ENCODE peak calls at places on chromosomes 7 and 10, in seven cellular contexts. C is transverse colon, V is H1, P is ovary, Q is A549, Z is SK-N-SH, S is K562. M is an unnamed sample.

GRCh38 chr10:34760606-34761005 is 54.5 kb downstream of the PARD3 start:
- DNase-seq in S (no peak), V (no peak), P (no peak), C (no peak), Z (no peak), Q (no peak), M (no peak)

GRCh38 chr7:15326044-15326644 is 235.7 kb downstream of the AGMO start:
- DNase-seq in C (no peak), V (no peak), S (peak; percentile 2), P (no peak), Z (peak; percentile 32), Q (peak; percentile 5), M (no peak)

GRCh38 chr7:55887786-55888185 is 530 bp downstream of the ZNF713 start:
- DNase-seq in C (no peak), P (no peak), Z (peak; percentile 71), S (peak; percentile 30), V (no peak), Q (no peak), M (no peak)

GRCh38 chr7:57199252-57199651 is 67.0 kb upstream of the ZNF479 start:
- DNase-seq in S (no peak), Z (no peak), Q (no peak), P (no peak), V (no peak), C (no peak), M (no peak)

GRCh38 chr7:92255308-92255707 is 9.5 kb downstream of the ANKIB1 start:
- DNase-seq in Q (no peak), V (no peak), C (no peak), P (no peak), S (peak; percentile 16), Z (no peak), M (no peak)

GRCh38 chr7:139591550-139592195 is 68.2 kb downstream of the CLEC2L start:
- DNase-seq in Z (no peak), C (no peak), S (no peak), P (no peak), V (no peak), Q (no peak), M (no peak)

GRCh38 chr10:84265378-84265777 is 20.5 kb downstream of the RGR start:
- DNase-seq in P (no peak), Z (no peak), S (no peak), Q (no peak), C (peak; percentile 15), V (no peak), M (no peak)

GRCh38 chr10:100106865-100107264 is 25.2 kb upstream of the CPN1 start:
- DNase-seq in Z (no peak), Q (no peak), S (no peak), C (no peak), V (no peak), P (no peak), M (no peak)

GRCh38 chr10:50334273-50334672 is 83.0 kb upstream of the ASAH2 start:
- DNase-seq in Z (no peak), C (no peak), S (no peak), Q (no peak), V (no peak), P (no peak), M (no peak)

GRCh38 chr10:71314028-71314693 is 4.9 kb upstream of the SLC29A3 start:
- DNase-seq in S (peak; percentile 89), V (peak; percentile 73), Q (peak; percentile 70), P (peak; percentile 77), Z (peak; percentile 81), C (peak; percentile 61), M (peak; percentile 86)

GRCh38 chr7:128055668-128056067 is 24.4 kb upstream of the LRRC4 start:
- DNase-seq in Z (peak; percentile 66), V (no peak), P (no peak), C (no peak), Q (no peak), S (no peak), M (no peak)
- H3K27ac ChIP-seq in Z (peak overlapping the region; percentile 73), V (no peak overlapping the region), P (no peak overlapping the region), C (no peak overlapping the region), Q (no peak overlapping the region), S (no peak overlapping the region), M (no peak overlapping the region)

DNA sequence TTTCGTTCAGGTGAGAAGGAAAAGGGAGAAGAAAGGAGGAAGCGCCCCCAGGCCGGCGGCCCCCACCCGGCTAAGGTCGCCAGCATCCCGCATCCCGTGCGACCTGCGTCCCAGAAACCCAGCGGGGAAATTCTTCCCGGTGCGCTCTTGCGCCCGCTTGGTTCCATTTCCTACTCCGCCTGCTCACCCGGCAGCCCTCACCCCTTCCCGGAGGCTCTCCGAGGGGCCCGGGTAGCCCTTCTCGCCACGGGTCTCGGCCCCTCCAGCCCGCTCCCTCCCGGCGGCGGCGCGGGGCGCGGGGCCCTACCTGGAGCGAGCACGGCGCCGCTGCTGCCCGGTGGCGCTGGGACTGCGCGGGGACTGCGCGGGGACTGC is at the start of gene PRKCQ:
- DNase-seq in P (peak; percentile 64), Z (no peak), V (no peak), S (no peak), Q (peak; percentile 26), C (peak; percentile 31), M (no peak)
- H3K4me1 ChIP-seq in P (peaks cover 2% of the 10 kb centered on the region), Z (peaks cover 7% of the 10 kb centered on the region), V (peaks cover 2% of the 10 kb centered on the region), S (peaks cover 18% of the 10 kb centered on the region), Q (peaks cover 11% of the 10 kb centered on the region), C (no peaks in the 10 kb centered on the region), M (peaks cover 13% of the 10 kb centered on the region)

DNA sequence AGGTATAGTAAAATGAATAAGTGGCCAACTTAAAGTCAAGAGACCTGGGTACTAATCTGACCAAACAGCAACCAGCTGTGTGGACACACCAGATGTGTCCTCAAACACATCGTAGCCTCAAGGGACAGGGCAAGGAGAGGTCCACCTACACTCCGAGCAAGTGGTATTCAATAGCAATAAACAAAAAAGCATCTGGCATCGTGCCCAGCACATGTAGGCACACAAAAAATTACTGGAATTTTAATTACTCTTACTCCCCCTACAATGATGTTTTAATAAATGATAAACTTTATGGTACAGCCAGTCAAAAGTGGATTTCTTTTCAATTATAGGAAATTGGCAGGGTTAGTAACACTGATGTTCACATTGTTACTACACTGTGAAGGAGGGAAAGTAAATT is 3.5 kb upstream of the RGS10 start:
- DNase-seq in Z (no peak), P (no peak), Q (no peak), V (no peak), S (no peak), C (no peak), M (no peak)
- TF ChIP-seq EP300 in Z (no peak), P (no peak), Q (no peak), V (no peak), S (no peak), C (no peak), M (no peak)

GRCh38 chr10:13587367-13587766 is 602 bp downstream of the PRPF18 start:
- DNase-seq in P (peak; percentile 41), Q (no peak), C (peak; percentile 14), Z (peak; percentile 36), V (peak; percentile 49), S (peak; percentile 11), M (no peak)
- H3K27ac ChIP-seq in P (no peak overlapping the region), Q (peak overlapping the region; percentile 75), C (no peak overlapping the region), Z (no peak overlapping the region), V (no peak overlapping the region), S (peak overlapping the region; percentile 32), M (no peak overlapping the region)

GRCh38 chr10:124745257-124745656 is 1.1 kb upstream of the FAM53B start:
- DNase-seq in V (no peak), Q (no peak), Z (no peak), C (no peak), P (no peak), S (no peak), M (no peak)

GRCh38 chr10:124744688-124745055 is 494 bp upstream of the FAM53B start:
- DNase-seq in Z (no peak), P (no peak), S (no peak), Q (peak; percentile 42), V (no peak), C (no peak), M (no peak)

GRCh38 chr10:124745678-124746077 is 1.5 kb upstream of the FAM53B start:
- DNase-seq in P (no peak), S (peak; percentile 18), V (no peak), Z (peak; percentile 60), C (no peak), Q (peak; percentile 49), M (no peak)

GRCh38 chr10:124743188-124744046 is 761 bp downstream of the FAM53B start:
- DNase-seq in P (peak; percentile 70), Q (peak; percentile 54), S (peak; percentile 38), C (no peak), V (peak; percentile 71), Z (peak; percentile 74), M (peak; percentile 90)

DNA sequence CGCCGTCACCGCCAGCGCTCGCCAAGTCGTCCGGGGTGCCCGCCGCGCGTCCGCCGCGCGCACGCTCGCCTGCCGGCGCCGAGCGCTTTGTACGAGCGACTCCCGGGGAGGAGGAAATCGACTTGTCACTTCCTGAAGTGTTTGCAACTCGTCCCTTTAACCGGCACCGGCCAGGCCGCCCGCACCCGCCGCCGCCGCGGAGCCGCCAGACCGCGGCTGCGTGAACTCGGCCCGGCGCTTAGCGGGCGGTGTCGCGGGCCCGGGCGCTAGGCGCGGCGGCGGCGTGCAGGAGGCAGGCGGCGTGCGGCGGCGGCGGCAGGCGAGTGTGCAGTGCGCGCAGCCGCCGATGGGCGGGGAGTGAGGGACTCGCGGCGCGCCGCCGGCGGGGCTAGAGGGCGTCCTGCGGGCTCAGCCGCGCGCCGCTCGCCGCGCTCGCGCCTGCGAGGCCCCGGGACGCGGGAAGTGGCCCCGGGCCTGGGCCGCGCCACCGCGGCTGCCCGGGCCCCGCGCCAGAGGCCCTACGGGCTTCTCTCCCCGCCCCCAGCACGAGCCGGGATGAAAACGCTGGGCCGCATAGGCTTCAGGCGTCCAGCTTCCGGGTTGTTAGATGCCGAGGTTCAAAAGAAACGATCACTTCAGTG is at the start of gene FAM53B:
- DNase-seq in C (peak; percentile 88), Q (peak; percentile 78), Z (peak; percentile 92), V (peak; percentile 82), P (peak; percentile 90), S (peak; percentile 85), M (peak; percentile 98)
- H3K4me1 ChIP-seq in C (peaks cover 38% of the 10 kb centered on the region), Q (peaks cover 31% of the 10 kb centered on the region), Z (peaks cover 26% of the 10 kb centered on the region), V (peaks cover 22% of the 10 kb centered on the region), P (peaks cover 15% of the 10 kb centered on the region), S (peaks cover 29% of the 10 kb centered on the region), M (peaks cover 44% of the 10 kb centered on the region)

GRCh38 chr7:90403174-90404113 is at the start of gene CLDN12:
- DNase-seq in V (peak; percentile 83), C (peak; percentile 89), Z (peak; percentile 81), Q (peak; percentile 93), S (peak; percentile 89), P (peak; percentile 89), M (peak; percentile 54)
- TF ChIP-seq EP300 in V (no peak), C (peak; percentile 19), Z (peak; percentile 22), Q (no peak), S (peak; percentile 54), P (peak; percentile 55), M (no peak)

DNA sequence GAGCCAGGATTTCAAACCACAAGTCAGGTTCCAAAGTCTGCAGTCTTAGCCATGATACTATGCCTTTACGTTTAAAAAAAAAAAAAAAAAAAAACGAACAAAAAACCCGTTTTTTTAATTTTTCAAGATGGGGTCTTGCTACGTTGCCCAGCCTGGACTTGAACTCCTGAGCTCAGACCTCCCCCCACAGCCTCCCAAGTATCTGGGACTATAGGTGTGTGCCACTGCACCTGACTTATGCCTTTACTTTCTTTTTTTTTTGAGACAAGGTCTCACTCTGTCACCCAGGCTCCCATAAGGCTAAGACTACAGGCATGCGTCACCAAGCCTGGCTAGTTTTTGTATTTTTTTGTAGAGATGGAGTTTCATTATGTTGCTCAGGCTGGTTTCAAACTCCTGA is 14.7 kb downstream of the ASNS start:
- DNase-seq in P (no peak), Z (no peak), Q (no peak), C (no peak), S (no peak), V (no peak), M (no peak)
- H3K27ac ChIP-seq in P (no peak overlapping the region), Z (no peak overlapping the region), Q (no peak overlapping the region), C (no peak overlapping the region), S (no peak overlapping the region), V (no peak overlapping the region), M (no peak overlapping the region)